ENCODE peak calls at places on chromosomes 3 and 15, in four cellular contexts. R is GM12878, O is K562, X is HepG2. F is an unnamed sample.

GRCh38 chr3:141360888-141361598 is 7.3 kb upstream of the ZBTB38 start:
- DNase-seq in X (peak; percentile 98), O (peak; percentile 71), R (no peak), F (peak; percentile 69)

GRCh38 chr3:64518950-64519349 is 168.8 kb downstream of the ADAMTS9 start:
- DNase-seq in O (no peak), X (no peak), R (no peak), F (no peak)

GRCh38 chr3:59750391-59750790 is 700.6 kb upstream of the CFAP20DC start:
- DNase-seq in O (no peak), X (no peak), R (no peak), F (no peak)

GRCh38 chr15:51494411-51495314 is 127.9 kb downstream of the DMXL2 start:
- DNase-seq in X (no peak), R (no peak), O (no peak), F (no peak)

GRCh38 chr3:46293035-46293724 is 50.9 kb downstream of the CCR3 start:
- DNase-seq in R (no peak), X (no peak), O (peak; percentile 17), F (no peak)

GRCh38 chr15:31774045-31774444 is 256.3 kb upstream of the CHRNA7 start:
- DNase-seq in X (no peak), R (no peak), O (no peak), F (no peak)

GRCh38 chr3:178067721-178068120 is 468.5 kb upstream of the KCNMB2 start:
- DNase-seq in R (no peak), X (no peak), O (no peak), F (no peak)

GRCh38 chr3:23830869-23831484 is 25.2 kb downstream of the UBE2E1 start:
- DNase-seq in R (peak; percentile 83), X (no peak), O (no peak), F (no peak)

GRCh38 chr3:170162630-170163029 is 18.9 kb downstream of the PHC3 start:
- DNase-seq in R (no peak), X (no peak), O (no peak), F (no peak)

GRCh38 chr3:71447803-71448202 is 135.7 kb downstream of the FOXP1 start:
- DNase-seq in R (no peak), X (no peak), O (no peak), F (no peak)

GRCh38 chr3:35446896-35447295 is 192.4 kb upstream of the ARPP21 start:
- DNase-seq in O (no peak), R (no peak), X (no peak), F (no peak)

GRCh38 chr3:65632409-65632808 is 406.3 kb downstream of the MAGI1 start:
- DNase-seq in O (no peak), R (no peak), X (no peak), F (no peak)

GRCh38 chr3:64806668-64807067 is 118.9 kb upstream of the ADAMTS9 start:
- DNase-seq in O (no peak), X (no peak), R (no peak), F (no peak)

GRCh38 chr15:25239471-25240345 is 199.1 kb downstream of the UBE3A start:
- DNase-seq in R (no peak), O (no peak), X (no peak), F (no peak)

GRCh38 chr3:194062825-194063224 is 73.1 kb upstream of the HES1 start:
- DNase-seq in X (no peak), O (no peak), R (no peak), F (no peak)

GRCh38 chr3:23671901-23672589 is 133.7 kb upstream of the UBE2E1 start:
- DNase-seq in O (no peak), X (no peak), R (no peak), F (no peak)

GRCh38 chr3:64291345-64291744 is 66.1 kb upstream of the PRICKLE2 start:
- DNase-seq in X (no peak), R (no peak), O (no peak), F (no peak)

GRCh38 chr3:53347261-53348064 is at the start of gene DCP1A:
- DNase-seq in R (peak; percentile 89), X (peak; percentile 93), O (peak; percentile 90), F (peak; percentile 93)

GRCh38 chr15:68814596-68814995 is 6.1 kb downstream of the ANP32A start:
- DNase-seq in X (no peak), R (no peak), O (no peak), F (no peak)

GRCh38 chr3:43155464-43156121 is 49.7 kb upstream of the POMGNT2 start:
- DNase-seq in O (peak; percentile 51), R (no peak), X (peak; percentile 51), F (peak; percentile 77)

GRCh38 chr15:37103475-37104071 is 3.2 kb upstream of the MEIS2 start:
- DNase-seq in O (no peak), R (no peak), X (no peak), F (no peak)

GRCh38 chr3:111667621-111668239 is 72.6 kb upstream of the ZBED2 start:
- DNase-seq in R (peak; percentile 69), O (no peak), X (no peak), F (no peak)

GRCh38 chr3:124950026-124950425 is 15.5 kb upstream of the MUC13 start:
- DNase-seq in R (no peak), X (no peak), O (no peak), F (no peak)

GRCh38 chr3:47359283-47359682 is 21.5 kb upstream of the PTPN23 start:
- DNase-seq in O (no peak), R (no peak), X (no peak), F (no peak)

GRCh38 chr3:114408763-114409162 is 114.9 kb downstream of the TIGIT start:
- DNase-seq in R (no peak), O (no peak), X (no peak), F (no peak)

GRCh38 chr3:107574650-107575049 is 51.9 kb downstream of the BBX start:
- DNase-seq in X (peak; percentile 48), R (no peak), O (peak; percentile 8), F (peak; percentile 37)

GRCh38 chr3:35483131-35483530 is 156.2 kb upstream of the ARPP21 start:
- DNase-seq in X (no peak), O (no peak), R (no peak), F (no peak)

GRCh38 chr3:61690016-61690415 is 128.6 kb downstream of the PTPRG start:
- DNase-seq in X (no peak), R (no peak), O (no peak), F (no peak)

GRCh38 chr15:89781891-89782618 is 5.9 kb downstream of the MESP2 start:
- DNase-seq in O (no peak), R (no peak), X (peak; percentile 84), F (no peak)

GRCh38 chr3:42288385-42288784 is 22.4 kb upstream of the CCK start:
- DNase-seq in X (no peak), O (no peak), R (no peak), F (no peak)

GRCh38 chr15:29969587-29970401 is 113.0 kb upstream of the GOLGA8J start:
- DNase-seq in R (no peak), O (no peak), X (no peak), F (no peak)

GRCh38 chr3:123026551-123027291 is 842 bp downstream of the SEMA5B start:
- DNase-seq in R (no peak), O (no peak), X (no peak), F (no peak)
- TF ChIP-seq TARDBP in R (no peak), O (no peak), X (no peak), F (no peak)

DNA sequence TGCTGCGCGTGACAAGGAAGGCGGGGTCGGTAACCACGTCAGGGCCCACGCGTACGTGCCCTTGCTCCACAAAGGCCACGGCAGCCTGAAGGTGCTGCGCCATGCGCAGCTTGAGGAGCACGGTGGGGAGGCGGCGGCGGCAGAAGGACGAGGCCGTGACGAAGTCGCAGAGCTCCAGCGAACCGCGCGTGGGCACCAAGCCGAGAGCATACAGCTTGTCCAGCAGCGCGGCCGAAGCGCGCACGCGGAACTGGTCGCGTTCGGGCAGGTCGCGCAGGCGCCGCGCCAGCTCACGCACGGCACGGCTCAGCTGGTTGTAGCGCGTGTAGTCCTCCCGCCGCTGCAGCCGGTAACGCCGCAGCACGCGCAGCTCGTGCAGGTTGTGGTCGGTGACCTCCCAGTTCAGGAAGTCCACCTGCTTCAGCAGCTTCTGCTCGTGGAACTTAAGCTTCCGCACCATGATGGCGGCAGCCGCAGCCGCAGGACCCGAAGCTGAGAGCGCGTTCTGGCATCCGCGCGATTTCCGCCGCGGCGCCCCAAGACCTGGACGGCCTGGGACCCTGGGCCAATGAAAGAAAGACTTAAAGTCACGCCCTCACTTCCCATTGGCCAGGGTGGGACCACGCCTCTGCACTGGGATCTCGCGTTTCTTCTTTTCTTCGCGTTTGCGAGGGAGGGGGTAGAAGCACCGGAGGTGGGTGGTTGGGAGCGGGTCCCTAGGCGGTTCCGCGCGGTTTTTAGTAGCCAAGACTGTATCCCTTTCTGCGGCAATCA is at the start of gene IMP3:
- DNase-seq in X (peak; percentile 97), O (peak; percentile 99), R (peak; percentile 95), F (peak; percentile 96)
- TF ChIP-seq SP1 in X (peak; percentile 39), O (peak; percentile 72), R (peak; percentile 91), F (no peak)

DNA sequence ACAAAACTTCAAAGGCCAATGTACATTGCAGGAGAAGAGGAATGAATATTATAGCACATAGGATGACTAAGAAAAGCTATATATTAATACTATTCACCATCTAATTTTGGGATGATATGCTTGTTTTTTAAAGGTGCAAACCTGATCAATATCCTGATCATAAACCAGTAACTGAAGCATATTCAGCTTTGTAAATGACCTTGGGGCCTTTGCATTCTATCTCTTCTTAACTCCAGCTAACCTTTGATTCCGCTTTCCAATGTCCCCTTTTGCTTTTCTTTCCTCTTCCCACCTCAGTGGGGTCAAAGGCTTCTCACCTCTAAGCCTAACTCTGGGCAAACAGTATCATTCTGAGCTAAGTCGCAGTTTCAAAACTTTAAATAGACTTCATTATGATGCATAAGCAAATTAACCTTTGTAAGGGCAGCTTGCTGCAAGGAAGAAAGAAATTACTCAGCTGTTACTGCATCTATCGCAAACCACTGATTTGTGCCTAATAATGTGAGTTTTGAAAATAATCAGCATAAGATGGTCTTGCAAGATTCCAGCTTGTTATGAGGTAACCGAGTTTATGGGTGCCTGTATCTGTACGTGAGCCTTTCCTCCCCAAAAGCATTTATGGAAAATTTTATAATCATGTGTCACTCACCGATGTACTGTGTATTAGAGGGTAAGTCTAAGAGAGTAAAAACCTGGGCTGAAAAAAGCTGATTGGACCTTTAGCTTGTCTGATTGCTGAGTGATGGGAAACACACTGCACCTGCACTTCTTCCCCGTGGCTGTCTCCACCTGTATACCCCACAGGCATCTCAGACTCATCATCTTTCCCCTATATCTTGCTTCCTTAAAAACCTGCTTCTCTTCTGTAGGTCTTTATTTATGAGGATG is 116.8 kb downstream of the TPRG1 start:
- DNase-seq in O (no peak), X (no peak), R (peak; percentile 73), F (no peak)
- TF ChIP-seq TARDBP in O (no peak), X (no peak), R (no peak), F (no peak)

DNA sequence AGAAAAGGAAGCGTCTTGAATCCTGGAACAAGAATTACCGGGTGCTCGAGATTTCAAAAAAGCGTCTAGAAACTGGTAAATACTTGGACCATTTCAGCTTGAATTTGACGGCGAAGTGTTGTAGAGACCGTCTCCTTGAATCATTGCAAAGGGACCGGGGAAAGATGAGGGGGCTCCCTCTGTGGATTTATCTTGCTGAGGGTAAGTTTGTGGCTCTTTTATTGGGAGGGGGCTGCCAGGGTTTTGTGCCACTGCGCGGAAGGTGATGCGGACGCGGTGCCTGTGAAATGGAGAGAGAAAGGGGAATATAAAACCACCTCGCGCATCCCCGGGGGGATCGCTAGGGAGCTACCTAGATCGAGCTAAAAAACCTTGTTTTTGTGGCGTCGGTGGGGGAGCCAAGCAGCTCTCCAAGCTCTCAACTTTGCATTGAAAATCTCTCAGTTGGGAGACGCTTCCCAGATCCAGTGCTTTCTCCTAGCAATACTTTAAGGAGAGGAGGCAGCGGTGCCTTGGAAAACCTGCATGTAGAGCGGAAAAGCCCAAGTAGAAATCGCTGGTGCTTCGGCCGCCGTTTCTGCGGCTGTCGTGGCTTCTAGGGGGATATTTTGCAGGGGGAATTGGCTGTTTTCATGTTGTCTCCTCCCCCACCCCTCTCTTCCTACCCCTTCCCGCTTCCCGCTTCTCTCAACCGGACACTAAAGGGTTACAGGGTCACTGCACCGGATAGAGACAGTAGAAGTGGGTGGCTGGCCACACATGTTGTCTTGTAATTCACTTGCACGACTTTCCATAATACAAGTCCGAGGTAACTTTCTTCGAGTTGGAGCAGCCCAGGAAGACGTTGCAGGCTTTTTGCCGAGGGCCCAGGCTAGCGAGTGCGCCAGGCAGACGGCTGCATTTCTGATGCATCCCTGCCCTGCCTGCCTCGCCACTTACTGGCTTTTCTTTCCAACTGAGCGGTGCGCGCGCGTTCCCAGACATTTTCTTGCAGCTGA is 187.6 kb downstream of the NLGN1 start:
- DNase-seq in X (no peak), O (no peak), R (no peak), F (peak; percentile 52)
- TF ChIP-seq SP1 in X (no peak), O (no peak), R (no peak), F (no peak)

F was measured in HEK293T.